ENCODE peak calls at places on chromosomes 2 and 18, in nine cellular contexts. R, T, P, K, S, A, C, B and W are unnamed samples.

GRCh38 chr2:234994340-234995321 is 42.8 kb downstream of the SH3BP4 start:
- DNase-seq in R (no peak), T (no peak), P (no peak), K (no peak), S (no peak), A (no peak), C (no peak), B (no peak), W (no peak)

GRCh38 chr2:55338268-55338667 is 69.2 kb upstream of the MTIF2 start:
- DNase-seq in R (no peak), T (no peak), P (no peak), K (no peak), S (no peak), A (no peak), C (no peak), B (no peak), W (no peak)

GRCh38 chr2:95382128-95382645 is 20.3 kb upstream of the FAHD2A start:
- DNase-seq in R (no peak), T (no peak), P (peak), K (no peak), S (peak), A (no peak), C (no peak), B (peak), W (peak)

GRCh38 chr2:117470311-117471095 is 344.0 kb upstream of the DDX18 start:
- DNase-seq in R (no peak), T (no peak), P (no peak), K (no peak), S (no peak), A (no peak), C (no peak), B (no peak), W (no peak)

GRCh38 chr18:42915240-42915791 is 200.2 kb downstream of the RIT2 start:
- DNase-seq in R (no peak), T (no peak), P (no peak), K (no peak), S (no peak), A (no peak), C (no peak), B (no peak), W (no peak)

GRCh38 chr2:187580462-187581124 is 26.4 kb upstream of the TFPI start:
- DNase-seq in R (no peak), T (no peak), P (no peak), K (no peak), S (no peak), A (no peak), C (no peak), B (no peak), W (no peak)

GRCh38 chr2:86519349-86519748 is 43.9 kb downstream of the CHMP3 start:
- DNase-seq in R (no peak), T (no peak), P (no peak), K (no peak), S (no peak), A (no peak), C (no peak), B (no peak), W (no peak)

GRCh38 chr2:207670887-207671286 is 40.6 kb upstream of the CCNYL1 start:
- DNase-seq in R (no peak), T (no peak), P (no peak), K (no peak), S (no peak), A (no peak), C (no peak), B (no peak), W (no peak)

GRCh38 chr2:222492683-222493082 is 68.3 kb downstream of the SGPP2 start:
- DNase-seq in R (no peak), T (no peak), P (peak), K (no peak), S (no peak), A (no peak), C (no peak), B (no peak), W (no peak)

GRCh38 chr18:63532471-63532870 is 9.7 kb upstream of the SERPINB12 start:
- DNase-seq in R (no peak), T (no peak), P (no peak), K (no peak), S (no peak), A (no peak), C (no peak), B (no peak), W (no peak)

GRCh38 chr2:233353769-233354499 is at the start of gene DGKD:
- DNase-seq in R (no peak), T (peak), P (peak), K (peak), S (no peak), A (peak), C (peak), B (peak), W (no peak)

GRCh38 chr2:156517419-156517818 is 81.2 kb downstream of the GPD2 start:
- DNase-seq in R (no peak), T (no peak), P (no peak), K (no peak), S (no peak), A (no peak), C (no peak), B (no peak), W (no peak)

GRCh38 chr18:9782073-9782857 is 74.2 kb downstream of the RAB31 start:
- DNase-seq in R (peak), T (no peak), P (no peak), K (no peak), S (no peak), A (no peak), C (no peak), B (no peak), W (no peak)

GRCh38 chr2:191713837-191714236 is 35.9 kb downstream of the NABP1 start:
- DNase-seq in R (no peak), T (no peak), P (no peak), K (no peak), S (no peak), A (no peak), C (no peak), B (no peak), W (no peak)
- TF ChIP-seq CTCF in R (peak), T (no peak), P (peak), K (no peak), S (no peak), A (no peak), C (no peak), B (no peak), W (no peak)

GRCh38 chr2:231545105-231545902 is 15.1 kb upstream of the NMUR1 start:
- DNase-seq in R (peak), T (peak), P (no peak), K (peak), S (no peak), A (no peak), C (peak), B (peak), W (no peak)
- H3K4me3 ChIP-seq in R (no peak), T (peak), P (no peak), K (no peak), S (no peak), A (no peak), C (no peak), B (no peak), W (no peak)

GRCh38 chr2:220275454-220275853 is 648.0 kb downstream of the SLC4A3 start:
- DNase-seq in R (no peak), T (no peak), P (no peak), K (no peak), S (no peak), A (no peak), C (no peak), B (no peak), W (no peak)

GRCh38 chr2:220279372-220279771 is 651.9 kb downstream of the SLC4A3 start:
- DNase-seq in R (peak), T (no peak), P (no peak), K (no peak), S (no peak), A (no peak), C (no peak), B (no peak), W (no peak)

GRCh38 chr2:220278022-220278421 is 650.6 kb downstream of the SLC4A3 start:
- DNase-seq in R (no peak), T (no peak), P (no peak), K (no peak), S (no peak), A (no peak), C (no peak), B (no peak), W (no peak)

GRCh38 chr2:220277445-220277960 is 650.1 kb downstream of the SLC4A3 start:
- DNase-seq in R (peak), T (no peak), P (peak), K (peak), S (no peak), A (peak), C (no peak), B (peak), W (peak)

DNA sequence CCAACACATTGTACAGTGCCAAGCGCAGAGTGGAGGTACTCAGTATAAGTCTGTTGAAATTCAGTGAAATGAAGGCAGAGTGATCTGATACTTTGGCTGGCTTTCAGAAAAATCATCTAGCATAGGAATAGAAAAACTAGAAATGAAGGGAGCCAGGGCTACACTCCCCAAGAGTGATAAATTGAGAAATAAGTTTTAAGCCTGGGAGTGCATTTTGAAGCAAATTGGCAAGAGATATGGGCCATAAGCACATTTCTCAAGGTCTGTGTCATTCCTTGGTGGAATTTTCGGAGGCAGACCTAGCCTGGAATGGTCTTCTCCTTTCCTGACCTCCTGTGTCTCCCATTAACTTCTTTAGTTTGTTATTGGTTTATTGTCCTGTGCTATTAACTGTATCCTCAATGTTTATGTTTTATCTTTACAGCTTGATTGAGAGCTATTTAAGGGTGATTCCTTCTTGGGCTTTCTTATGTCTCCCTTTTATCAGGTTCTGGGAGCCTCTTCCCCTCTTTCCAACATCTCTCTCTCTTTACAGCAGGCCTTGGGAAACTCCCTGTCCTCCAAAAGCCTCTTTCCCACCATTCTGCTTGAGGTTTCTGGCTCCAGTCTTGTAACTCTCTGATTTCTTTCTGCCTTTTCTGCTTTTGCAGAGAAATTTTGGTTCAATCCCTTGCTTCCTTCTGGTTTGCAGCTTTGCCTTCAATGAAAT is 649.5 kb downstream of the SLC4A3 start:
- DNase-seq in R (no peak), T (no peak), P (no peak), K (no peak), S (no peak), A (no peak), C (no peak), B (no peak), W (no peak)
- H3K27ac ChIP-seq in R (peak), T (no peak), P (no peak), K (no peak), S (no peak), A (no peak), C (no peak), B (peak), W (peak)

DNA sequence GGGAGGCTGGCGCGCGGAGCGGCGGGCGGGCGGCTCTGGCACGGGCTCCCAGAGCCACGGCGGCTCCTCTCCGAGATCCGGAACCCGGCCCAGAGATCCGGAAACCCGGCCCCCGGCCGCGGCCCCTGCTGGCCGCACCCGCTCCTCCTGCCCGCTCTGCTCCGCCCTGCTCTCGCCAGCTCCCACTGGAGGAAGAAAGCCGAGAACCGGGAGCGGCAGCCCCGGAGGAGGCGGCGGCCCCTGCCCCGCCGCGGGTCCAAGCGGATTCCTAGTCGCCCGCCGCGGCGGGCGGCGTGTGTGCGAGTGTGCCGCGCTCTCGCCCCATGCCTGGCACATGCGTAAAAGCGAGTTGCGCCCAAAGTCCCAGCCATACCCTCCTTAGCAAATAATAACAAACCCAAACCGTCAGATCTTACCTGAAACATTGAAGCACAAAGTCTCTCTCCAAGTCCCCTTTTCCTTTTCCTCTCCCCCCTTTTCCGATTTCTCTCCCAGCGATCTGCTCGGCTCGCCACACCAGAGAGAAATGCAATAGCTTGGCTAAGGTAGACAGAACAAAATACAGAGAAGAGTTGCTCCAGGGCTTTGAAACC is 108.7 kb upstream of the KCTD1 start:
- DNase-seq in R (peak), T (no peak), P (peak), K (peak), S (peak), A (peak), C (peak), B (peak), W (peak)
- TF ChIP-seq CTCF in R (peak), T (no peak), P (peak), K (peak), S (peak), A (no peak), C (peak), B (peak), W (no peak)

DNA sequence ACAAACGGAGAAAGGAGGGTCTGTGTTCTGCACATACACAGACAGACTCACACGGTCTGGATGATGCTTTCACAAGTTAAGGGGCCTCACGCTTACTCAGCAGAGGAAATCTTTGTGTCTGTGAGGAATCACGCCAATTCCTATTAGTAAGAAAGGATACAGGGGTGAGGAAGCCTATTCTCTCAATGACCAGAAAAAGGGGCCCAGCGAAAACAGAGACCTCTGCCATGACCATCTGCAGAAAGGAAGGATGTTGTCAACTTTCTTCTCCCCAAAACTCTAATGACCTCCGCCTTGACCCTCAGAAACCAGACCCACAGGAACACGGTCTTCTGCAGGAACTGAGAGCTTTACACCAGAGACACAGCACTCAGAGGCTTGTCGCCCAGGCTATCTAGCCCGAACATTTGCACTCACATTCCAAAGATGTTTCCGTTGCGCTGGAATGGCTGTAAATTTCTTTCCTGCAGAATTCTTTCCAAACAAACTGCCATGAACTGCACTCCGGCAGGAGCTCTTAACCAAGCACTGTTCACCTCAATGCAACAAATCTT is 186.3 kb downstream of the TCF4 start:
- DNase-seq in R (peak), T (no peak), P (no peak), K (peak), S (no peak), A (peak), C (no peak), B (no peak), W (no peak)
- H3K4me3 ChIP-seq in R (peak), T (no peak), P (no peak), K (peak), S (peak), A (peak), C (peak), B (peak), W (peak)

DNA sequence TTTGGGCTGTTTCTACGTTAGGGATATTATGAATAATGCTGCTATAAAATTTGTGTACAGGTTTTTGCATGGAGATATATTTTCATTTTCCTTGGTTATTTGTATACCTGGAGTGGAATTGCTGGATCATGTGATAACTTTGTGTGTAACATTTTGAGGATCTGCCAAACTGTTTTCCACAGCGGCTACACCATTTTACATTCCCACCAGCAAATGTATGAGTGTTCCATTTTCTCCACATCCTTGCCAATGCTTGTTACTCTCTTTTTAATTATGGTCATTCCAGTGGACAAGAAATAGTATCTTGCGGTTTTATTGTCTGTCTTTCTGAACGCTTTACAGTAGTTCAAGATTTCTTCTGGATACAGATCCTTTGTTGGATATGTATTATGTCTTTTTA is 13.6 kb downstream of the GORASP2 start:
- DNase-seq in R (no peak), T (no peak), P (no peak), K (no peak), S (no peak), A (no peak), C (no peak), B (no peak), W (no peak)
- H3K27ac ChIP-seq in R (no peak), T (no peak), P (no peak), K (no peak), S (no peak), A (no peak), C (no peak), B (no peak), W (no peak)

GRCh38 chr2:82790277-82791021 is 1668.6 kb downstream of the SUCLG1 start:
- DNase-seq in R (peak), T (no peak), P (peak), K (no peak), S (peak), A (no peak), C (no peak), B (no peak), W (no peak)
- TF ChIP-seq CTCF in R (no peak), T (no peak), P (no peak), K (no peak), S (no peak), A (no peak), C (no peak), B (no peak), W (no peak)

GRCh38 chr2:238170386-238171071 is 11.8 kb downstream of the ERFE start:
- DNase-seq in R (no peak), T (no peak), P (peak), K (no peak), S (no peak), A (no peak), C (no peak), B (peak), W (peak)
- H3K4me3 ChIP-seq in R (no peak), T (no peak), P (no peak), K (no peak), S (no peak), A (no peak), C (no peak), B (no peak), W (no peak)

DNA sequence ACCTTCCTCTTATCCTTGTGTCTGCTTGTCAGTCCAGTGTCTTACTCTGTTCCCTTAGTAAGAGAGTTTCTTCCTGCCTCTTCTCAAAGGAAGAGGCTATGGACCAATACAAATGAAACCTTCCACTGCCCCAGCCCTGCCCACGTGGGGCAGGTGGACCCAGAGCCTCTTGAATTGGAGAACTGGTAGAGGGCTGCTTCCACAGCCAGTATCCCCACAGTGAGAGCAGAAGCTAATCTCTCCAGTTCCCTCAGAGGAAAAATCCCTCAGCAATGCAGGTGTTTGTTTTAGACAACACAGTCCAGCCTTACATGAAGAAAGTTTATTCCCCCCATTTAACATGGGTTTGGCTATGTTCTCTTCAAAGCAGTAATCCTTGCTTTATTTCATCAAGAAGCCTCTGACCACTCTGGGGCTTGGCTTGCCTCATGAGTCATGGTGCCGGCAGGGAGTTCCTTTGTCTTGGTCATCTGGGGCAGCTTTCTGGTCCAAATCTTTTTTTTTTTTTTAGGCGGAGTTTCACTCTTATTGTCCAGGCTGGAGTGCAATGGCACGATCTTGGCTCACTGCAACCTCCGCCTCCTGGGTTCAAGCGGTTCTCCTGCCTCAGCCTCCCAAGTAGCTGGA is 6.5 kb upstream of the CYBRD1 start:
- DNase-seq in R (peak), T (no peak), P (no peak), K (no peak), S (no peak), A (no peak), C (no peak), B (no peak), W (no peak)
- H3K27ac ChIP-seq in R (no peak), T (no peak), P (no peak), K (no peak), S (peak), A (no peak), C (no peak), B (no peak), W (no peak)

GRCh38 chr2:113240150-113240914 is 38.4 kb downstream of the PAX8 start:
- DNase-seq in R (peak), T (no peak), P (peak), K (peak), S (peak), A (peak), C (peak), B (peak), W (peak)
- TF ChIP-seq CTCF in R (peak), T (no peak), P (no peak), K (no peak), S (no peak), A (no peak), C (no peak), B (no peak), W (no peak)